ENCODE peak calls at places on chromosomes 13 and 19, in eight cellular contexts. A, P, M, D, B, N, H and K are unnamed samples.

GRCh38 chr19:1070931-1071791 is 4.2 kb downstream of the ARHGAP45 start:
- DNase-seq in M (peak; percentile 68), B (peak; percentile 22), D (no peak), A (no peak), P (no peak), N (peak; percentile 36), H (no peak), K (no peak)

GRCh38 chr19:28406966-28407365 is 806.0 kb downstream of the UQCRFS1 start:
- DNase-seq in P (no peak), M (no peak), D (no peak), A (no peak), H (no peak), N (no peak), B (no peak), K (no peak)

GRCh38 chr19:10206226-10206873 is 11.6 kb upstream of the DNMT1 start:
- DNase-seq in M (no peak), P (no peak), D (no peak), H (no peak), A (no peak), N (no peak), B (peak; percentile 61), K (peak; percentile 65)

GRCh38 chr13:113036401-113036800 is 67.4 kb downstream of the MCF2L start:
- DNase-seq in N (no peak), A (no peak), H (no peak), P (no peak), M (peak; percentile 51), B (no peak), D (no peak), K (no peak)

GRCh38 chr13:40571338-40571737 is 95.1 kb downstream of the FOXO1 start:
- DNase-seq in D (no peak), A (no peak), H (no peak), P (no peak), B (no peak), M (no peak), N (no peak), K (no peak)

GRCh38 chr13:113047587-113047986 is 58.0 kb upstream of the F7 start:
- DNase-seq in M (peak; percentile 42), B (no peak), P (no peak), A (no peak), D (no peak), H (no peak), N (no peak), K (no peak)

GRCh38 chr19:39030854-39031367 is 1.4 kb downstream of the FBXO27 start:
- DNase-seq in N (no peak), B (no peak), H (no peak), A (no peak), D (no peak), M (no peak), P (no peak), K (no peak)

GRCh38 chr13:93522486-93522885 is 295.9 kb downstream of the GPC6 start:
- DNase-seq in H (no peak), B (no peak), M (no peak), N (no peak), A (no peak), D (no peak), P (no peak), K (no peak)

GRCh38 chr13:40031031-40031430 is 375.6 kb downstream of the COG6 start:
- DNase-seq in M (no peak), N (no peak), D (no peak), H (no peak), P (no peak), A (no peak), B (no peak), K (no peak)

GRCh38 chr19:54137913-54138776 is 583 bp downstream of the CNOT3 start:
- DNase-seq in P (no peak), D (no peak), N (peak; percentile 66), B (peak; percentile 54), H (peak; percentile 59), A (no peak), M (no peak), K (peak; percentile 67)

DNA sequence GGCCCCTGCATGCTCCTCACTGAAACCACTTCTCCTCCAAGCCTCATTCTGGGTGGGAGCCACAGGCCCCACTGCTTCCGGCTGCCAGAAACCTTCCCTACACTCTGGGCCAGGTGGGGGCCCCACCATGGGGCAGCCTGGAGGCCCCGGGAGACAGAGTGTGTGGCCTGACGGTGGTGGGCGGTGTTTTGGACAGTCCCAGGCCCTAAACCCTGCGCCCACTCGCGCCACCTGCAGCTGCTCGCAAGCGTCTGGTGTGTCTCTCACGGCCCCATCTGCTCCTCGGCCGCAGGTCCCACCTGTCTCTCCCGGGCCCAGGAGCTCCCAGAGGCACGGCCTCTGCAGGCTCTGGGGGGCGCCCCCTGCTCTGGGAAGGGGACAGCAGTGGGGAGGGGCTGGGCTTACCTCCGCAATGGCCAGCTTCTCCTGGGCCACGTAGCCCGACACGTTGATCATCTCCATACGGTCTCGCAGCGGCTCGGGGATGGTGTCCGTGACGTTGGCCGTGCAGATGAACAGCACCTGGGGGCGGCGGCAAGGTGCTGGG is 5.6 kb downstream of the RPL36 start:
- DNase-seq in H (no peak), D (no peak), P (no peak), B (no peak), N (no peak), M (peak; percentile 57), A (no peak), K (no peak)
- TF ChIP-seq POLR2A in H (no peak), D (no peak), P (no peak), B (no peak), N (no peak), M (no peak), A (no peak), K (no peak)

GRCh38 chr19:45769054-45769782 is at the start of gene SIX5:
- DNase-seq in B (peak; percentile 99), M (peak; percentile 99), H (peak; percentile 99), A (peak; percentile 96), P (peak; percentile 99), D (peak; percentile 100), N (peak; percentile 100), K (peak; percentile 85)

GRCh38 chr19:45768644-45769053 is 403 bp downstream of the SIX5 start:
- DNase-seq in N (peak; percentile 76), B (peak; percentile 70), A (no peak), M (peak; percentile 76), D (peak; percentile 79), P (peak; percentile 58), H (no peak), K (peak; percentile 40)

GRCh38 chr19:45771331-45771933 is 2.4 kb upstream of the SIX5 start:
- DNase-seq in N (peak; percentile 72), A (no peak), M (peak; percentile 73), B (peak; percentile 64), D (no peak), H (no peak), P (peak; percentile 46), K (no peak)

GRCh38 chr19:45769821-45770191 is 754 bp upstream of the SIX5 start:
- DNase-seq in P (no peak), M (peak; percentile 72), B (peak; percentile 70), A (peak; percentile 48), N (peak; percentile 78), D (peak; percentile 70), H (no peak), K (no peak)

DNA sequence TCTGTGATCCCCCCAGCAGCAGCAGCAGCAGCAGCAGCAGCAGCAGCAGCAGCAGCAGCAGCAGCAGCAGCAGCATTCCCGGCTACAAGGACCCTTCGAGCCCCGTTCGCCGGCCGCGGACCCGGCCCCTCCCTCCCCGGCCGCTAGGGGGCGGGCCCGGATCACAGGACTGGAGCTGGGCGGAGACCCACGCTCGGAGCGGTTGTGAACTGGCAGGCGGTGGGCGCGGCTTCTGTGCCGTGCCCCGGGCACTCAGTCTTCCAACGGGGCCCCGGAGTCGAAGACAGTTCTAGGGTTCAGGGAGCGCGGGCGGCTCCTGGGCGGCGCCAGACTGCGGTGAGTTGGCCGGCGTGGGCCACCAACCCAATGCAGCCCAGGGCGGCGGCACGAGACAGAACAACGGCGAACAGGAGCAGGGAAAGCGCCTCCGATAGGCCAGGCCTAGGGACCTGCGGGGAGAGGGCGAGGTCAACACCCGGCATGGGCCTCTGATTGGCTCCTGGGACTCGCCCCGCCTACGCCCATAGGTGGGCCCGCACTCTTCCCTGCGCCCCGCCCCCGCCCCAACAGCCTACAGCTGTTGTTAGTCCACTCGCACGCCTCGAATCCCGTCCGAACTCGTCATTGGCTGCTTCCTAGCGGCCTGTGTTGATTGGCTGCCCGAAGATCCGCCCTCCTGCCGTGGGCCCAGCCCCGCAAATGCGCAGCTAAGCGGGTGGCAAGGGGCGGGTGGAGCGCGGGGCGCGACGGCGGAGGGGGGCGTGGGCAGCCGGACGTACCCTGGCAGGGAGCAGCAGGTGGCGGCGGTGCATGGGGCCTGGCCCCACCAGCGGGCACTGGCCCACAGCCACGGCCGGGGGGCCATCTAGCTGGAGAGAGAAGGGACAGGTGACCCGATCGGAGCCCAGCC is 1.4 kb upstream of the SIX5 start:
- DNase-seq in P (peak; percentile 99), D (peak; percentile 100), N (peak; percentile 95), H (peak; percentile 93), B (peak; percentile 97), A (peak; percentile 94), M (peak; percentile 96), K (peak; percentile 86)
- TF ChIP-seq POLR2A in P (peak; percentile 65), D (peak; percentile 32), N (peak; percentile 20), H (no peak), B (peak; percentile 70), A (no peak), M (peak; percentile 61), K (peak; percentile 7)

DNA sequence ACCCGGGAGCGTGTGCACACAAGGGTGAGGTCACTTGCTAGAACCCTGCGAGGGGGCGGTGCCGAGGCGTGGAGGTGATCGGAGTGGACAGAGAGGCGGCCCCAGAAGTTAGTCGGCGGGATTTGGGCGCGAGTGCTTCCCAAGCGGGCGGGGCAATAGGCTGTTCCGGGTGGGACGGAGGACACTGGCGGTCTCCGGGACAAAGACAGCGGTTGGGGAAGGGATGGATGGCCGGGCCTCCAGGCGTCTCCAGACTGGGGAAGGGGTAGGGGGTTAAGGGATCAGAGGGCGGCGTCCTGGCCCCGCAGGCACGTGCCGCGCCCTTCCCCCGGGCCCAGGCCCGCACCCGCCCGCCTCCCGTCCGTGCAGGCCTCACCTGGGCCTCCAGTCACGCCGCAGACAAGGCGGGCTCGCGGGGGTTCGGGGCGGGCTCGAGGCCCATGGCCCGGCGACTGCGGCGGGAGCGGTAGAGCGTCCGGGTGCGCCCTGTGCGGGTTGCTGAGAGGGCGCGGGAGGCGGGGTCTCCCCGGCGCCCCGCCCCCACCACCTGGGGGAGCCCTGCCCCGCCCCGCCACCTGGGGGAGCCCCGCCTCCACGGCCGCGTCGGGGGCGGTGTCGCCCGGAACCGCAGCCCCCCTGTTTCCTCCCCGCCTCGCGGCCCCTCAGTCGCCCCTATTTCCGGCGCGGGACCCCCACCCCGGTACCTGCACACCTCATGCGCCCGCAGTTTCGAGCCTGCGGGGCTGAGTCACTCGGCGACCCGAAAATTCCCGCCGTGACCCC is at the start of gene LPAR2:
- DNase-seq in M (no peak), P (peak; percentile 87), B (no peak), A (no peak), H (peak; percentile 97), D (no peak), N (peak; percentile 66), K (no peak)
- TF ChIP-seq POLR2A in M (no peak), P (peak; percentile 46), B (no peak), A (no peak), H (no peak), D (no peak), N (no peak), K (no peak)

DNA sequence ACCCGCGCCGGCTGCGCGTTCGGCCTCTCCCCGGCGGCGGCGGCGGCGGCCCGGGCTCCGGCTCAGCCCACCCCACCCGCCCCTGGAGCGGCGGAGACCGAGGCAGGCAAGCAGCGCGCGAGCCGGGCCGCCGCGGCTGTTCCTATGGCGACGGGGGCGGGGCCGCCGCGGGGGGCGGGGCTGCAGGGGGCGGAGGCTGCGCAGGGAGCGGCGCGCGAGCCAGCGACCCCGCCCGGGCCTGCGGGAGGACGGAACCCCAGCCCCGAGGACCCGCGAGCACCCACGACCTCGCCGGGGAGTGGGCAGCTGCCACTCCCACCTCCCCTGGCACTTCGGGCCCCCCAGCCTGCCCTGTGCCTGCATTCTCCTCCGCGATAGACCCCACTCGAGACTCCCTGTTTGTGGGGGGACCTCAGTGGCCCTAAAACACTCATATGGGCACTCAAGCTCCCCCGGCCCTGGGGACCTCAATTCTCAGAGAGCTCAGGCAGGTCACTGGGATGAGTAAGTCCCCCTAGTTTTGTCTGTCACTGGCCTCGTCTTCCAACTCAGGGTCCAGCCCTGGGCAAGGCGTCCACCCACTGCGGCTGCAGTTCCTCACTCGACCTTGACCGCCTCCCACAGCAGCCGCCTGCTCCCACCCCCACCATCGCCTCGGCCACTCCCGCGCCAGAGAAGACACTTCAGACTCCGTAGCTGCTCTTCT is at the start of gene CTXN1:
- DNase-seq in N (peak; percentile 91), P (peak; percentile 80), A (peak; percentile 64), B (peak; percentile 91), M (peak; percentile 86), D (peak; percentile 45), H (peak; percentile 92), K (peak; percentile 75)
- TF ChIP-seq POLR2A in N (no peak), P (no peak), A (no peak), B (peak; percentile 67), M (no peak), D (no peak), H (no peak), K (no peak)